ENCODE peak calls at places on chromosome 2, in nine cellular contexts. One of them, this sample, is unnamed.

GRCh38 chr2:191635333-191636234 is 42.4 kb upstream of the NABP1 start:
- DNase-seq in MM.1S: peak
- DNase-seq in fibroblast of the aortic adventitia: peak
- DNase-seq in right atrium auricular region: no peak
- DNase-seq in GM12864: no peak
- DNase-seq in NB4: no peak
- DNase-seq in A549: no peak
- DNase-seq in AG04450: peak
- DNase-seq in HCT116: peak
- DNase-seq in this sample: peak

GRCh38 chr2:99354060-99354459 is 16.9 kb downstream of the EIF5B start:
- DNase-seq in fibroblast of the aortic adventitia: peak
- DNase-seq in GM12864: no peak
- DNase-seq in AG04450: no peak
- DNase-seq in A549: no peak
- DNase-seq in MM.1S: no peak
- DNase-seq in right atrium auricular region: no peak
- DNase-seq in NB4: no peak
- DNase-seq in HCT116: no peak
- DNase-seq in this sample: peak

GRCh38 chr2:109466674-109467575 is 146.8 kb downstream of the SEPTIN10 start:
- DNase-seq in right atrium auricular region: no peak
- DNase-seq in HCT116: no peak
- DNase-seq in AG04450: no peak
- DNase-seq in fibroblast of the aortic adventitia: peak
- DNase-seq in A549: peak
- DNase-seq in GM12864: no peak
- DNase-seq in NB4: no peak
- DNase-seq in MM.1S: no peak
- DNase-seq in this sample: peak

GRCh38 chr2:241558532-241559488 is at the start of gene BOK:
- DNase-seq in MM.1S: no peak
- DNase-seq in fibroblast of the aortic adventitia: peak
- DNase-seq in NB4: no peak
- DNase-seq in AG04450: no peak
- DNase-seq in GM12864: no peak
- DNase-seq in right atrium auricular region: no peak
- DNase-seq in A549: peak
- DNase-seq in HCT116: peak
- DNase-seq in this sample: peak

GRCh38 chr2:176814740-176815367 is 397.7 kb upstream of the HNRNPA3 start:
- DNase-seq in AG04450: no peak
- DNase-seq in fibroblast of the aortic adventitia: peak
- DNase-seq in right atrium auricular region: no peak
- DNase-seq in HCT116: peak
- DNase-seq in NB4: peak
- DNase-seq in MM.1S: peak
- DNase-seq in GM12864: peak
- DNase-seq in A549: peak
- DNase-seq in this sample: peak

GRCh38 chr2:59816075-59816474 is 737.4 kb downstream of the BCL11A start:
- DNase-seq in right atrium auricular region: no peak
- DNase-seq in NB4: no peak
- DNase-seq in MM.1S: no peak
- DNase-seq in GM12864: no peak
- DNase-seq in A549: no peak
- DNase-seq in fibroblast of the aortic adventitia: no peak
- DNase-seq in AG04450: no peak
- DNase-seq in HCT116: no peak
- DNase-seq in this sample: no peak

GRCh38 chr2:191038241-191038725 is 24.3 kb upstream of the STAT1 start:
- DNase-seq in HCT116: no peak
- DNase-seq in fibroblast of the aortic adventitia: peak
- DNase-seq in MM.1S: peak
- DNase-seq in right atrium auricular region: no peak
- DNase-seq in A549: peak
- DNase-seq in NB4: peak
- DNase-seq in AG04450: no peak
- DNase-seq in GM12864: no peak
- DNase-seq in this sample: peak

GRCh38 chr2:9179572-9180201 is 26.9 kb upstream of the ASAP2 start:
- DNase-seq in HCT116: peak
- DNase-seq in fibroblast of the aortic adventitia: peak
- DNase-seq in GM12864: no peak
- DNase-seq in NB4: peak
- DNase-seq in right atrium auricular region: peak
- DNase-seq in MM.1S: no peak
- DNase-seq in A549: peak
- DNase-seq in AG04450: peak
- DNase-seq in this sample: peak

GRCh38 chr2:157813477-157813876 is 62.7 kb downstream of the ACVR1 start:
- DNase-seq in fibroblast of the aortic adventitia: no peak
- DNase-seq in A549: no peak
- DNase-seq in right atrium auricular region: no peak
- DNase-seq in HCT116: no peak
- DNase-seq in MM.1S: no peak
- DNase-seq in AG04450: no peak
- DNase-seq in GM12864: no peak
- DNase-seq in NB4: no peak
- DNase-seq in this sample: no peak

GRCh38 chr2:58893645-58894336 is 652.7 kb upstream of the FANCL start:
- DNase-seq in A549: no peak
- DNase-seq in MM.1S: no peak
- DNase-seq in NB4: no peak
- DNase-seq in AG04450: no peak
- DNase-seq in HCT116: no peak
- DNase-seq in right atrium auricular region: no peak
- DNase-seq in GM12864: no peak
- DNase-seq in fibroblast of the aortic adventitia: no peak
- DNase-seq in this sample: no peak

GRCh38 chr2:72745679-72746368 is 80.0 kb downstream of the EXOC6B start:
- DNase-seq in A549: peak
- DNase-seq in right atrium auricular region: no peak
- DNase-seq in MM.1S: peak
- DNase-seq in AG04450: peak
- DNase-seq in HCT116: peak
- DNase-seq in NB4: peak
- DNase-seq in GM12864: peak
- DNase-seq in fibroblast of the aortic adventitia: peak
- DNase-seq in this sample: peak

GRCh38 chr2:229348135-229348534 is 77.0 kb upstream of the PID1 start:
- DNase-seq in A549: peak
- DNase-seq in HCT116: no peak
- DNase-seq in NB4: no peak
- DNase-seq in AG04450: no peak
- DNase-seq in GM12864: no peak
- DNase-seq in right atrium auricular region: no peak
- DNase-seq in MM.1S: no peak
- DNase-seq in fibroblast of the aortic adventitia: peak
- DNase-seq in this sample: peak

GRCh38 chr2:170745263-170745662 is 24.9 kb upstream of the ERICH2 start:
- DNase-seq in GM12864: no peak
- DNase-seq in NB4: peak
- DNase-seq in right atrium auricular region: no peak
- DNase-seq in MM.1S: no peak
- DNase-seq in AG04450: no peak
- DNase-seq in A549: no peak
- DNase-seq in HCT116: no peak
- DNase-seq in fibroblast of the aortic adventitia: no peak
- DNase-seq in this sample: no peak

GRCh38 chr2:73969356-73969755 is 15.4 kb upstream of the TET3 start:
- DNase-seq in NB4: peak
- DNase-seq in GM12864: no peak
- DNase-seq in A549: no peak
- DNase-seq in HCT116: no peak
- DNase-seq in right atrium auricular region: no peak
- DNase-seq in MM.1S: no peak
- DNase-seq in AG04450: no peak
- DNase-seq in fibroblast of the aortic adventitia: no peak
- DNase-seq in this sample: no peak

GRCh38 chr2:188787661-188788044 is 186.5 kb upstream of the COL3A1 start:
- DNase-seq in GM12864: no peak
- DNase-seq in AG04450: no peak
- DNase-seq in A549: no peak
- DNase-seq in HCT116: peak
- DNase-seq in NB4: no peak
- DNase-seq in fibroblast of the aortic adventitia: peak
- DNase-seq in MM.1S: no peak
- DNase-seq in right atrium auricular region: no peak
- DNase-seq in this sample: peak

GRCh38 chr2:16315911-16316310 is 349.7 kb downstream of the CYRIA start:
- DNase-seq in right atrium auricular region: no peak
- DNase-seq in fibroblast of the aortic adventitia: no peak
- DNase-seq in MM.1S: no peak
- DNase-seq in A549: no peak
- DNase-seq in AG04450: no peak
- DNase-seq in HCT116: no peak
- DNase-seq in GM12864: no peak
- DNase-seq in NB4: no peak
- DNase-seq in this sample: no peak

GRCh38 chr2:160317113-160318099 is 117.3 kb upstream of the ITGB6 start:
- DNase-seq in NB4: no peak
- DNase-seq in fibroblast of the aortic adventitia: peak
- DNase-seq in MM.1S: no peak
- DNase-seq in GM12864: no peak
- DNase-seq in AG04450: no peak
- DNase-seq in A549: no peak
- DNase-seq in right atrium auricular region: no peak
- DNase-seq in HCT116: no peak
- DNase-seq in this sample: no peak

GRCh38 chr2:53202063-53202462 is 565.5 kb upstream of the CHAC2 start:
- DNase-seq in fibroblast of the aortic adventitia: peak
- DNase-seq in right atrium auricular region: no peak
- DNase-seq in MM.1S: no peak
- DNase-seq in NB4: peak
- DNase-seq in HCT116: peak
- DNase-seq in AG04450: peak
- DNase-seq in A549: peak
- DNase-seq in GM12864: no peak
- DNase-seq in this sample: peak
- TF ChIP-seq CTCF in fibroblast of the aortic adventitia: peak
- TF ChIP-seq CTCF in right atrium auricular region: no peak
- TF ChIP-seq CTCF in MM.1S: no peak
- TF ChIP-seq CTCF in NB4: no peak
- TF ChIP-seq CTCF in HCT116: peak
- TF ChIP-seq CTCF in AG04450: peak
- TF ChIP-seq CTCF in A549: peak
- TF ChIP-seq CTCF in GM12864: no peak
- TF ChIP-seq CTCF in this sample: peak

GRCh38 chr2:199460808-199461454 is 3.2 kb upstream of the SATB2 start:
- DNase-seq in NB4: no peak
- DNase-seq in right atrium auricular region: no peak
- DNase-seq in fibroblast of the aortic adventitia: peak
- DNase-seq in GM12864: no peak
- DNase-seq in MM.1S: no peak
- DNase-seq in AG04450: no peak
- DNase-seq in HCT116: no peak
- DNase-seq in A549: no peak
- DNase-seq in this sample: no peak

GRCh38 chr2:199463708-199464613 is 6.2 kb upstream of the SATB2 start:
- DNase-seq in AG04450: no peak
- DNase-seq in NB4: no peak
- DNase-seq in fibroblast of the aortic adventitia: no peak
- DNase-seq in HCT116: no peak
- DNase-seq in right atrium auricular region: no peak
- DNase-seq in A549: no peak
- DNase-seq in GM12864: no peak
- DNase-seq in MM.1S: no peak
- DNase-seq in this sample: no peak

GRCh38 chr2:199461455-199462166 is 3.9 kb upstream of the SATB2 start:
- DNase-seq in AG04450: no peak
- DNase-seq in MM.1S: no peak
- DNase-seq in HCT116: no peak
- DNase-seq in fibroblast of the aortic adventitia: no peak
- DNase-seq in GM12864: no peak
- DNase-seq in right atrium auricular region: no peak
- DNase-seq in A549: no peak
- DNase-seq in NB4: no peak
- DNase-seq in this sample: no peak

GRCh38 chr2:199463000-199463692 is 5.4 kb upstream of the SATB2 start:
- DNase-seq in fibroblast of the aortic adventitia: peak
- DNase-seq in right atrium auricular region: no peak
- DNase-seq in AG04450: no peak
- DNase-seq in MM.1S: peak
- DNase-seq in HCT116: no peak
- DNase-seq in GM12864: no peak
- DNase-seq in A549: peak
- DNase-seq in NB4: peak
- DNase-seq in this sample: peak

GRCh38 chr2:199462167-199462976 is 4.6 kb upstream of the SATB2 start:
- DNase-seq in fibroblast of the aortic adventitia: no peak
- DNase-seq in AG04450: no peak
- DNase-seq in HCT116: no peak
- DNase-seq in NB4: peak
- DNase-seq in MM.1S: no peak
- DNase-seq in right atrium auricular region: no peak
- DNase-seq in A549: no peak
- DNase-seq in GM12864: no peak
- DNase-seq in this sample: no peak
- H3K4me3 ChIP-seq in fibroblast of the aortic adventitia: peak
- H3K4me3 ChIP-seq in AG04450: peak
- H3K4me3 ChIP-seq in HCT116: no peak
- H3K4me3 ChIP-seq in NB4: no peak
- H3K4me3 ChIP-seq in MM.1S: no peak
- H3K4me3 ChIP-seq in right atrium auricular region: peak
- H3K4me3 ChIP-seq in A549: peak
- H3K4me3 ChIP-seq in GM12864: no peak
- H3K4me3 ChIP-seq in this sample: no peak

DNA sequence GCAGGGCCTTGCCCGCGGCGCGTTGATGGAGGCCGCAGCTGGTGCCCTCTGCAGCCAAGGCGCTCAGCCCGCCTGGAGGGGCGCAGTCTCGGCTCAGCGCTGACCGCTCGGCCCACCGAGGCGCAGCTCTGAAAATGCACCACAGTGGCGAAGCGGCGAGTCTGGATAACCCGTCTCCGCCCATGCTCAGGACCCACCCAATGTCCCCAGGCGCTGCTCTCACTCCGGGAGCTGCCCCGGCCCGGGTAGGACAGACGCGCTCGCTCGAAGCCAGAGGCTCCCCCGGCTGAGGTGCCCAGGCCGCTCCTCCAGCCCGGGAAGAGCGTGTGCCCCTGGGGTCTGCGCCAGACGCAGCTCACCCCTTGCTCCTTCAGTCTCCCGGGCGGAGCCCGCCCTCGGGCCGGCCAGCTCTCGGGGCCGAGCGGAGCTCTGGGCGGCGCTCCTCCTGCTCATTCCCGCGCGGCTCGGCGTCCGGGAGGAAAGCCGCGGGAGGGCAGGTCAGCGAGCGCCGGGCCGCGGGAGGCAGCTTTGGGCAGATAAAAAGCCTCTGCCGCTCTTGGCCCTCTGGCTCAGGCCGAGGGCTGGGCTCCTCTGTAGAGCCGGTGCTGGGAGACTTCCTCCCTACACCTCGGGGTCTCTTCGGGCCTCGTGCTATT is 1.6 kb upstream of the TBR1 start:
- DNase-seq in fibroblast of the aortic adventitia: peak
- DNase-seq in HCT116: no peak
- DNase-seq in NB4: peak
- DNase-seq in right atrium auricular region: no peak
- DNase-seq in A549: peak
- DNase-seq in AG04450: no peak
- DNase-seq in GM12864: no peak
- DNase-seq in MM.1S: no peak
- DNase-seq in this sample: no peak
- TF ChIP-seq CTCF in fibroblast of the aortic adventitia: peak
- TF ChIP-seq CTCF in HCT116: no peak
- TF ChIP-seq CTCF in NB4: no peak
- TF ChIP-seq CTCF in right atrium auricular region: no peak
- TF ChIP-seq CTCF in A549: no peak
- TF ChIP-seq CTCF in AG04450: peak
- TF ChIP-seq CTCF in GM12864: peak
- TF ChIP-seq CTCF in MM.1S: no peak
- TF ChIP-seq CTCF in this sample: peak

GRCh38 chr2:218993345-218994315 is at the start of gene CRYBA2:
- DNase-seq in A549: no peak
- DNase-seq in MM.1S: peak
- DNase-seq in HCT116: no peak
- DNase-seq in fibroblast of the aortic adventitia: no peak
- DNase-seq in GM12864: no peak
- DNase-seq in NB4: peak
- DNase-seq in right atrium auricular region: no peak
- DNase-seq in AG04450: no peak
- DNase-seq in this sample: peak
- H3K4me3 ChIP-seq in A549: no peak
- H3K4me3 ChIP-seq in MM.1S: peak
- H3K4me3 ChIP-seq in HCT116: no peak
- H3K4me3 ChIP-seq in fibroblast of the aortic adventitia: peak
- H3K4me3 ChIP-seq in GM12864: no peak
- H3K4me3 ChIP-seq in NB4: no peak
- H3K4me3 ChIP-seq in right atrium auricular region: peak
- H3K4me3 ChIP-seq in AG04450: peak
- H3K4me3 ChIP-seq in this sample: peak

This sample was measured in choroid plexus epithelial cell.